ENCODE peak calls at places on chromosomes 7 and 10, in six cellular contexts. P is body of pancreas, H is AG04450, M is heart left ventricle, T is omental fat pad, G is lower lobe of right lung. F is an unnamed sample.

GRCh38 chr10:71209324-71210030 is 2.9 kb upstream of the UNC5B start:
- DNase-seq in M (no peak), T (no peak), P (no peak), H (no peak), G (no peak), F (no peak)

GRCh38 chr10:132460071-132460470 is 63.1 kb downstream of the PWWP2B start:
- DNase-seq in T (no peak), M (no peak), G (peak), H (no peak), P (peak), F (no peak)

GRCh38 chr7:108643136-108643535 is 73.5 kb downstream of the DNAJB9 start:
- DNase-seq in T (no peak), M (no peak), G (no peak), P (no peak), H (no peak), F (no peak)

GRCh38 chr7:64774204-64774842 is 19.9 kb upstream of the ZNF138 start:
- DNase-seq in M (no peak), H (no peak), P (no peak), T (no peak), G (no peak), F (no peak)

GRCh38 chr7:121985476-121985875 is 112.5 kb downstream of the PTPRZ1 start:
- DNase-seq in H (no peak), G (no peak), M (no peak), T (no peak), P (no peak), F (no peak)

GRCh38 chr10:80506836-80507483 is 30.7 kb upstream of the SH2D4B start:
- DNase-seq in T (no peak), H (no peak), G (no peak), P (no peak), M (no peak), F (no peak)

GRCh38 chr10:14556285-14556956 is 218.3 kb downstream of the FAM107B start:
- DNase-seq in G (peak), T (no peak), M (no peak), P (peak), H (no peak), F (no peak)

GRCh38 chr7:71466448-71467145 is 334.7 kb downstream of the GALNT17 start:
- DNase-seq in M (no peak), T (no peak), P (no peak), H (no peak), G (no peak), F (no peak)

GRCh38 chr10:66642217-66642616 is 283.6 kb upstream of the LRRTM3 start:
- DNase-seq in T (no peak), P (no peak), G (no peak), M (no peak), H (no peak), F (no peak)

GRCh38 chr7:1025747-1026581 is 18.4 kb upstream of the GPR146 start:
- DNase-seq in H (no peak), P (peak), T (no peak), M (no peak), G (no peak), F (no peak)

GRCh38 chr10:128087884-128088695 is 38.1 kb downstream of the MKI67 start:
- DNase-seq in H (no peak), M (no peak), P (no peak), G (no peak), T (no peak), F (peak)

GRCh38 chr10:110498982-110499795 is 1.5 kb downstream of the DUSP5 start:
- DNase-seq in P (peak), T (no peak), M (peak), H (peak), G (no peak), F (peak)

GRCh38 chr10:69089638-69090599 is 2.0 kb downstream of the SRGN start:
- DNase-seq in P (peak), T (no peak), G (no peak), H (no peak), M (no peak), F (no peak)

GRCh38 chr7:100867040-100867795 is at the start of gene TRIP6:
- DNase-seq in G (peak), P (peak), H (peak), T (peak), M (peak), F (peak)

GRCh38 chr10:132103116-132103910 is 37.6 kb downstream of the JAKMIP3 start:
- DNase-seq in P (peak), T (no peak), G (no peak), H (no peak), M (peak), F (no peak)

GRCh38 chr7:16630654-16631053 is 14.9 kb downstream of the ANKMY2 start:
- DNase-seq in T (no peak), P (no peak), H (no peak), M (no peak), G (no peak), F (no peak)

GRCh38 chr10:15427836-15428414 is 56.8 kb upstream of the FAM171A1 start:
- DNase-seq in P (no peak), H (peak), G (no peak), M (no peak), T (no peak), F (peak)

GRCh38 chr7:84025332-84025927 is 169.2 kb downstream of the SEMA3A start:
- DNase-seq in T (no peak), G (no peak), M (no peak), P (no peak), H (peak), F (peak)

GRCh38 chr10:28043941-28044340 is 45.1 kb upstream of the ODAD2 start:
- DNase-seq in M (no peak), P (no peak), G (no peak), T (no peak), H (no peak), F (no peak)

GRCh38 chr7:78139335-78139734 is 340.8 kb downstream of the PHTF2 start:
- DNase-seq in H (no peak), T (no peak), P (no peak), G (no peak), M (no peak), F (peak)

GRCh38 chr10:98268694-98269386 is 846 bp upstream of the LOXL4 start:
- DNase-seq in P (peak), T (no peak), G (no peak), M (no peak), H (no peak), F (no peak)

GRCh38 chr7:69739906-69740545 is 141.8 kb downstream of the AUTS2 start:
- DNase-seq in T (no peak), P (peak), G (no peak), M (peak), H (no peak), F (no peak)

GRCh38 chr10:102395677-102396197 is at the start of gene NFKB2:
- DNase-seq in T (peak), P (no peak), H (no peak), G (no peak), M (no peak), F (peak)

GRCh38 chr10:25026463-25026862 is 10.1 kb downstream of the THNSL1 start:
- DNase-seq in P (no peak), T (no peak), M (no peak), G (no peak), H (no peak), F (peak)

GRCh38 chr7:45147858-45148652 is 9.5 kb upstream of the RAMP3 start:
- DNase-seq in G (no peak), H (no peak), T (no peak), P (no peak), M (no peak), F (no peak)

GRCh38 chr10:72834183-72834825 is 59.2 kb upstream of the OIT3 start:
- DNase-seq in P (peak), G (no peak), M (peak), H (peak), T (no peak), F (peak)

GRCh38 chr7:50864694-50865093 is 82.0 kb upstream of the GRB10 start:
- DNase-seq in H (no peak), G (no peak), T (no peak), P (no peak), M (no peak), F (no peak)

GRCh38 chr7:117435475-117436043 is 8.3 kb upstream of the ASZ1 start:
- DNase-seq in M (no peak), G (no peak), P (no peak), T (no peak), H (no peak), F (no peak)

GRCh38 chr10:7260412-7260900 is 150.4 kb downstream of the SFMBT2 start:
- DNase-seq in P (peak), M (peak), G (no peak), H (peak), T (peak), F (peak)

DNA sequence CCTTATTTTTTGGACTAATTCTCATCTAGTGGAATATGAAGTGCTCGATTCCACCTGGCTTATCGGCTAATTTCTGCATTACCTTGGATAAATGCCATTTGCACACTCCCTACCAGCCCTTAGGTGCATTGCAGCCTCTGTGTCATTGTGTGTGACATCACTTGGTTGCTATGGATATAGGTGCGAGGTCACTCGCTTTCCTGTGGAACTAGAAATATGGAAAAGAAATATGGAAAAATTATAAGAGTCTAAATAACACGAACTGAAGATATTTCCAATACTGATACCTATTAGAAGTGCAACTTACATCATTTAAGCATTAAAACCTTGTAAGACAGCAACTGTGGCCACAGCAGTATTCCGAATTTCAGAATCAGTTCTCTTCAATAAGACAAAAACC is 2.0 kb downstream of the YWHAG start:
- DNase-seq in M (no peak), G (no peak), T (no peak), H (no peak), P (peak), F (peak)
- TF ChIP-seq CTCF in M (no peak), G (no peak), T (no peak), H (no peak), P (peak), F (no peak)

GRCh38 chr7:91343420-91343819 is 79.2 kb downstream of the FZD1 start:
- DNase-seq in P (no peak), H (no peak), T (no peak), M (no peak), G (no peak), F (no peak)

GRCh38 chr7:91344911-91345310 is 80.7 kb downstream of the FZD1 start:
- DNase-seq in H (no peak), T (no peak), M (no peak), G (no peak), P (no peak), F (no peak)

GRCh38 chr7:91345449-91345848 is 81.2 kb downstream of the FZD1 start:
- DNase-seq in T (no peak), P (no peak), H (no peak), G (no peak), M (no peak), F (no peak)

GRCh38 chr7:91344248-91344647 is 80.0 kb downstream of the FZD1 start:
- DNase-seq in G (no peak), M (no peak), P (peak), T (no peak), H (no peak), F (no peak)

DNA sequence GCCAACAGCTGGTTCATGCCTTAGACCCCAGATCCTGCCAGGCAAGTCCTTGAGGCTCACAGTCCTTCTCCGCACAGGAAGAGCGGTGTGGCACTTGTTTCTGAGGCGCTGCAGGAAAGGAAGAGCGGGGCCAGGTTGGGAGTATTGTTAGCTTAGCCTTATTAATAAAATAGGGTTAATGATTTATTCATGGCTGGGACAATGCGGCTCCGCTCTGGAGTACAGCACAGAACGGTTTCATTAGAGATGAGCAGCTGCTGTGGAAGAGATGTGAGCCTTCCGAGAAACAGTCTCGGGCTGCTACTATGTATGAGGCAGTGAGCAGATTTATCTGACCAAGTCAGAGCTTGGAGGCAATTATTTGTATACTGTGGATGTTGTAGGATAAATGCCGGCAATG is 78.2 kb downstream of the FZD1 start:
- DNase-seq in M (no peak), G (no peak), P (no peak), H (no peak), T (no peak), F (no peak)
- TF ChIP-seq CTCF in M (no peak), G (no peak), P (no peak), H (no peak), T (no peak), F (no peak)

GRCh38 chr10:8401531-8401930 is 347.0 kb downstream of the GATA3 start:
- DNase-seq in H (no peak), G (no peak), M (no peak), P (no peak), T (no peak), F (no peak)

GRCh38 chr10:8404721-8405120 is 350.2 kb downstream of the GATA3 start:
- DNase-seq in P (no peak), T (no peak), H (no peak), G (no peak), M (no peak), F (no peak)

GRCh38 chr10:8402469-8403074 is 348.1 kb downstream of the GATA3 start:
- DNase-seq in M (no peak), H (no peak), G (no peak), P (no peak), T (no peak), F (no peak)

GRCh38 chr10:8405551-8405950 is 351.1 kb downstream of the GATA3 start:
- DNase-seq in P (no peak), G (no peak), H (no peak), T (no peak), M (no peak), F (no peak)

GRCh38 chr10:8403711-8404371 is 349.4 kb downstream of the GATA3 start:
- DNase-seq in G (no peak), P (no peak), H (no peak), T (no peak), M (no peak), F (no peak)
- TF ChIP-seq CTCF in G (no peak), P (no peak), H (no peak), T (no peak), M (no peak), F (no peak)

GRCh38 chr10:115950320-115950719 is 322.7 kb downstream of the GFRA1 start:
- DNase-seq in H (no peak), G (no peak), T (no peak), P (no peak), M (no peak), F (no peak)

GRCh38 chr10:115949282-115949844 is 323.6 kb downstream of the GFRA1 start:
- DNase-seq in G (no peak), M (no peak), T (no peak), H (no peak), P (no peak), F (no peak)

GRCh38 chr10:115945696-115946445 is 327.1 kb downstream of the GFRA1 start:
- DNase-seq in P (no peak), T (no peak), G (no peak), M (no peak), H (no peak), F (no peak)

GRCh38 chr10:115947104-115947503 is 325.9 kb downstream of the GFRA1 start:
- DNase-seq in T (no peak), H (no peak), P (no peak), M (no peak), G (no peak), F (peak)

GRCh38 chr10:115948415-115948814 is 324.6 kb downstream of the GFRA1 start:
- DNase-seq in T (no peak), G (no peak), H (no peak), M (no peak), P (no peak), F (peak)
- TF ChIP-seq CTCF in T (no peak), G (no peak), H (peak), M (peak), P (peak), F (peak)